ENCODE peak calls at places on chromosomes 16 and 17, in ten cellular contexts. B is sigmoid colon, E is ovary, J is esophagus squamous epithelium, D is stomach, K is prostate gland, X is tibial nerve, F is HCT116, A is GM12878, L is Peyer's patch. S is an unnamed sample.

GRCh38 chr17:59837362-59838195 is 55.2 kb downstream of the TUBD1 start:
- DNase-seq in B (peak; percentile 89), E (peak; percentile 59), J (peak; percentile 53), D (peak; percentile 86), K (peak; percentile 92), X (peak; percentile 82), F (peak; percentile 100), A (peak; percentile 97), L (no peak), S (peak; percentile 81)

GRCh38 chr17:72594248-72594647 is 473.4 kb downstream of the SOX9 start:
- DNase-seq in B (no peak), E (no peak), J (no peak), D (no peak), K (no peak), X (no peak), F (no peak), A (no peak), L (no peak), S (no peak)

GRCh38 chr17:38883592-38884526 is 14.0 kb downstream of the LASP1 start:
- DNase-seq in B (no peak), E (no peak), J (no peak), D (no peak), K (no peak), X (no peak), F (no peak), A (no peak), L (no peak), S (no peak)

GRCh38 chr17:17391575-17392370 is 85.0 kb upstream of the MED9 start:
- DNase-seq in B (no peak), E (no peak), J (no peak), D (no peak), K (no peak), X (no peak), F (no peak), A (peak; percentile 37), L (no peak), S (no peak)

GRCh38 chr16:87897563-87898505 is 28.5 kb upstream of the SLC7A5 start:
- DNase-seq in B (no peak), E (no peak), J (no peak), D (no peak), K (no peak), X (no peak), F (no peak), A (no peak), L (no peak), S (no peak)

GRCh38 chr17:44354582-44355309 is 8.9 kb downstream of the FAM171A2 start:
- DNase-seq in B (no peak), E (peak; percentile 58), J (no peak), D (no peak), K (no peak), X (no peak), F (no peak), A (no peak), L (peak; percentile 55), S (no peak)

GRCh38 chr16:88624977-88625576 is 13.3 kb upstream of the IL17C start:
- DNase-seq in B (no peak), E (no peak), J (no peak), D (no peak), K (no peak), X (no peak), F (no peak), A (no peak), L (no peak), S (no peak)

GRCh38 chr17:29835438-29836351 is 94.3 kb downstream of the SSH2 start:
- DNase-seq in B (no peak), E (no peak), J (no peak), D (peak; percentile 54), K (no peak), X (no peak), F (no peak), A (no peak), L (no peak), S (no peak)

GRCh38 chr16:555528-556478 is 4.4 kb upstream of the PRR35 start:
- DNase-seq in B (no peak), E (no peak), J (no peak), D (no peak), K (no peak), X (no peak), F (no peak), A (no peak), L (no peak), S (no peak)

GRCh38 chr17:78940708-78941107 is 15.5 kb upstream of the TIMP2 start:
- DNase-seq in B (no peak), E (no peak), J (no peak), D (no peak), K (no peak), X (no peak), F (no peak), A (no peak), L (no peak), S (no peak)

GRCh38 chr17:68344701-68345136 is 53.4 kb downstream of the ARSG start:
- DNase-seq in B (no peak), E (no peak), J (no peak), D (peak; percentile 28), K (no peak), X (no peak), F (no peak), A (no peak), L (no peak), S (no peak)

GRCh38 chr16:9706217-9706616 is 476.0 kb downstream of the GRIN2A start:
- DNase-seq in B (no peak), E (no peak), J (no peak), D (no peak), K (no peak), X (no peak), F (no peak), A (no peak), L (no peak), S (no peak)

GRCh38 chr17:67362173-67362572 is 4.2 kb downstream of the PSMD12 start:
- DNase-seq in B (no peak), E (no peak), J (no peak), D (no peak), K (no peak), X (no peak), F (no peak), A (no peak), L (no peak), S (no peak)

DNA sequence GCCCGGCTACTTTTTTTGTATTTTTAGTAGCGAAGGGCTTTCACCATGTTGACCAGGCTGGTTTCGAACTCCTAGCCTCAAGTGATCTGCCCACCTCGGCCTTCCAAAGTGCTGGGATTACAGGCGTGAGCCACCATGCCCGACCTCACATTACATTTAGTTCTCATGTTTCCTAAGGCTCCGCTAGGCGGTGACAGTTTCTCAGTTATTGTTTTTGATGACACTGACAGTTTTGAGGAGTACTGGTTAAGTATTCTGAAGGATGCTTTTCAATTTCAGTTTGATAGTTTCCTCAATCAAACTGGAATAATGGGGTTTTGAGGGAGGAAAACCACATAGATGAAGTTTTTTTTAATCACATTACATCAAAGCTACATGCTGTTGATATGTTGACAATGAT is 1028.5 kb downstream of the CDH8 start:
- DNase-seq in B (no peak), E (no peak), J (no peak), D (no peak), K (no peak), X (no peak), F (no peak), A (no peak), L (no peak), S (no peak)
- TF ChIP-seq CTCF in B (no peak), E (no peak), J (no peak), D (no peak), K (no peak), X (no peak), F (no peak), A (no peak), L (no peak), S (no peak)

DNA sequence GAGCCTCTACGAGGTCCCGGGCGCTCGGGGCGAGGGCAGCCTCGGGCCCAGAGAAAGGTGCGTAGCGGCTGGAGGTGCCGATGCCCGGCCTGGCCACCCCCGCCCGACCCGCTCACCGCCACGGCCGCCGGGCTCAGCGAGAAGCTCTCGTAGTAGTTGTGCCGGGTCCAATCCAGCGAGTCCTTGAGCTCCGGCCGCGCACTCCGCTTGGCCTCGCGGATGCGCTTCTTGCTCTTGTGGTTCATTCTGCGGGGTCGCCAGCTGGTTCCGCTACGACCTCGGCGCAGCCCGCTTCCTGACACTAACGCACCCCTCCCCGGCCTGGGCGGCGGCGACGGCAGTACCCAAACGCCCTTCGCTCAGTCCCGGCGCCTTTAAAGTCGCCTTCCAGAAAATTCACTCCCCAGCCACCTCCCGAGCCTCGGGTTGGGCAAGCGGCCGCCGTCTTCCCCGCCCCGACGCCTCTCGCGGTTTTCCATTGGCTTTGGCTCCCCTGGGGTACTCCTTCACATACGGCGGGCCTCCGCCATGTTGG is at the start of gene JMJD6:
- DNase-seq in B (peak; percentile 99), E (peak; percentile 97), J (peak; percentile 75), D (peak; percentile 97), K (peak; percentile 97), X (peak; percentile 92), F (peak; percentile 97), A (peak; percentile 86), L (peak; percentile 99), S (peak; percentile 99)
- TF ChIP-seq POLR2A in B (peak; percentile 97), E (peak; percentile 71), J (peak; percentile 95), D (no peak), K (peak; percentile 96), X (peak; percentile 92), F (peak; percentile 39), A (peak; percentile 82), L (peak; percentile 89), S (no peak)

GRCh38 chr17:55273579-55274370 is 9.0 kb downstream of the HLF start:
- DNase-seq in B (peak; percentile 93), E (no peak), J (no peak), D (peak; percentile 84), K (peak; percentile 80), X (no peak), F (no peak), A (no peak), L (no peak), S (no peak)
- H3K4me3 ChIP-seq in B (no peak overlapping the region), E (no peak overlapping the region), J (peak overlapping the region; percentile 5), D (no peak overlapping the region), K (no peak overlapping the region), X (no peak overlapping the region), F (no peak overlapping the region), A (no peak overlapping the region), L (no peak overlapping the region), S (no peak overlapping the region)

GRCh38 chr16:31471241-31471874 is 594 bp upstream of the TGFB1I1 start:
- DNase-seq in B (no peak), E (no peak), J (no peak), D (no peak), K (no peak), X (no peak), F (no peak), A (no peak), L (no peak), S (no peak)

GRCh38 chr16:31471875-31472558 is at the start of gene TGFB1I1:
- DNase-seq in B (peak; percentile 94), E (peak; percentile 89), J (no peak), D (no peak), K (no peak), X (peak; percentile 40), F (no peak), A (no peak), L (peak; percentile 61), S (no peak)

GRCh38 chr16:31473300-31474052 is 1.5 kb downstream of the TGFB1I1 start:
- DNase-seq in B (no peak), E (no peak), J (no peak), D (no peak), K (no peak), X (no peak), F (no peak), A (no peak), L (no peak), S (no peak)

GRCh38 chr16:31474173-31474714 is 2.3 kb downstream of the TGFB1I1 start:
- DNase-seq in B (no peak), E (no peak), J (no peak), D (no peak), K (no peak), X (no peak), F (no peak), A (no peak), L (no peak), S (no peak)

GRCh38 chr16:31472559-31473203 is 729 bp downstream of the TGFB1I1 start:
- DNase-seq in B (peak; percentile 99), E (peak; percentile 96), J (no peak), D (peak; percentile 87), K (no peak), X (peak; percentile 84), F (peak; percentile 90), A (no peak), L (peak; percentile 86), S (peak; percentile 98)
- TF ChIP-seq CTCF in B (peak; percentile 92), E (peak; percentile 59), J (peak; percentile 67), D (no peak), K (no peak), X (peak; percentile 68), F (peak; percentile 98), A (peak; percentile 20), L (peak; percentile 67), S (peak; percentile 70)

S was measured in lower leg skin.